ENCODE peak calls at places on chromosomes 6 and 20, in ten cellular contexts. F, N, V, L, Q, D, O, B, E and J are unnamed samples.

GRCh38 chr20:34522969-34523871 is 7.0 kb downstream of the DYNLRB1 start:
- DNase-seq in F (peak), N (no peak), V (peak), L (peak), Q (peak), D (no peak), O (no peak), B (peak), E (peak), J (peak)

GRCh38 chr6:36677059-36677749 is 1.3 kb upstream of the CDKN1A start:
- DNase-seq in F (no peak), N (no peak), V (no peak), L (no peak), Q (no peak), D (no peak), O (no peak), B (no peak), E (no peak), J (no peak)

GRCh38 chr20:56515657-56516381 is 8.7 kb upstream of the FAM209A start:
- DNase-seq in F (no peak), N (no peak), V (no peak), L (no peak), Q (no peak), D (no peak), O (no peak), B (no peak), E (peak), J (no peak)

GRCh38 chr6:36666726-36667591 is 11.6 kb upstream of the CDKN1A start:
- DNase-seq in F (no peak), N (peak), V (no peak), L (peak), Q (peak), D (no peak), O (peak), B (no peak), E (peak), J (no peak)

GRCh38 chr6:103797738-103798137 is 1062.0 kb downstream of the HACE1 start:
- DNase-seq in F (no peak), N (no peak), V (no peak), L (no peak), Q (peak), D (no peak), O (no peak), B (no peak), E (peak), J (no peak)

GRCh38 chr6:82371799-82372508 is 8.3 kb downstream of the TPBG start:
- DNase-seq in F (no peak), N (no peak), V (no peak), L (no peak), Q (no peak), D (no peak), O (no peak), B (no peak), E (no peak), J (no peak)

GRCh38 chr6:147000545-147001488 is 203.4 kb upstream of the STXBP5 start:
- DNase-seq in F (no peak), N (no peak), V (no peak), L (no peak), Q (peak), D (no peak), O (no peak), B (no peak), E (no peak), J (no peak)

GRCh38 chr6:32184084-32184640 is at the start of gene AGER:
- DNase-seq in F (no peak), N (no peak), V (no peak), L (no peak), Q (no peak), D (no peak), O (no peak), B (no peak), E (no peak), J (no peak)

GRCh38 chr20:8250539-8251200 is 118.6 kb downstream of the PLCB1 start:
- DNase-seq in F (no peak), N (no peak), V (no peak), L (no peak), Q (no peak), D (no peak), O (no peak), B (no peak), E (no peak), J (no peak)

GRCh38 chr20:5531318-5532081 is 214.7 kb upstream of the PROKR2 start:
- DNase-seq in F (no peak), N (no peak), V (peak), L (peak), Q (peak), D (no peak), O (no peak), B (no peak), E (no peak), J (no peak)

GRCh38 chr6:41439524-41440418 is 104.4 kb downstream of the NCR2 start:
- DNase-seq in F (no peak), N (no peak), V (no peak), L (no peak), Q (no peak), D (no peak), O (no peak), B (peak), E (no peak), J (no peak)

GRCh38 chr6:152206072-152206818 is 398.8 kb downstream of the ESR1 start:
- DNase-seq in F (peak), N (no peak), V (peak), L (peak), Q (peak), D (no peak), O (no peak), B (peak), E (peak), J (no peak)